ENCODE peak calls at places on chromosomes 11 and 22, in nine cellular contexts. One of them, this sample, is unnamed.

GRCh38 chr11:100719362-100719761 is 32.3 kb downstream of the ARHGAP42 start:
- DNase-seq in dorsolateral prefrontal cortex: peak
- DNase-seq in CD4-positive, alpha-beta memory T cell: no peak
- DNase-seq in HCT116: no peak
- DNase-seq in heart right ventricle: no peak
- DNase-seq in tibial nerve: no peak
- DNase-seq in lung: no peak
- DNase-seq in ascending aorta: no peak
- DNase-seq in GM23338: peak
- DNase-seq in this sample: peak

GRCh38 chr11:77147668-77148321 is 19.7 kb downstream of the MYO7A start:
- DNase-seq in tibial nerve: no peak
- DNase-seq in dorsolateral prefrontal cortex: no peak
- DNase-seq in HCT116: no peak
- DNase-seq in GM23338: peak
- DNase-seq in heart right ventricle: no peak
- DNase-seq in CD4-positive, alpha-beta memory T cell: peak
- DNase-seq in lung: no peak
- DNase-seq in ascending aorta: no peak
- DNase-seq in this sample: no peak

GRCh38 chr22:20578192-20578591 is 70.8 kb downstream of the MED15 start:
- DNase-seq in CD4-positive, alpha-beta memory T cell: no peak
- DNase-seq in GM23338: no peak
- DNase-seq in lung: no peak
- DNase-seq in heart right ventricle: no peak
- DNase-seq in tibial nerve: no peak
- DNase-seq in ascending aorta: no peak
- DNase-seq in HCT116: no peak
- DNase-seq in dorsolateral prefrontal cortex: peak
- DNase-seq in this sample: no peak

GRCh38 chr11:9947231-9947864 is 283.5 kb downstream of the SWAP70 start:
- DNase-seq in lung: no peak
- DNase-seq in GM23338: no peak
- DNase-seq in ascending aorta: no peak
- DNase-seq in dorsolateral prefrontal cortex: no peak
- DNase-seq in CD4-positive, alpha-beta memory T cell: no peak
- DNase-seq in HCT116: no peak
- DNase-seq in heart right ventricle: no peak
- DNase-seq in tibial nerve: no peak
- DNase-seq in this sample: no peak

GRCh38 chr22:26642465-26643367 is 14.7 kb upstream of the MIAT start:
- DNase-seq in GM23338: peak
- DNase-seq in HCT116: no peak
- DNase-seq in heart right ventricle: peak
- DNase-seq in tibial nerve: no peak
- DNase-seq in lung: no peak
- DNase-seq in dorsolateral prefrontal cortex: no peak
- DNase-seq in CD4-positive, alpha-beta memory T cell: peak
- DNase-seq in ascending aorta: no peak
- DNase-seq in this sample: no peak

GRCh38 chr11:66101055-66101454 is 31.0 kb downstream of the PACS1 start:
- DNase-seq in lung: no peak
- DNase-seq in GM23338: no peak
- DNase-seq in HCT116: no peak
- DNase-seq in ascending aorta: no peak
- DNase-seq in heart right ventricle: no peak
- DNase-seq in tibial nerve: no peak
- DNase-seq in CD4-positive, alpha-beta memory T cell: no peak
- DNase-seq in dorsolateral prefrontal cortex: no peak
- DNase-seq in this sample: no peak

GRCh38 chr11:44113572-44113971 is 18.1 kb downstream of the EXT2 start:
- DNase-seq in GM23338: no peak
- DNase-seq in ascending aorta: no peak
- DNase-seq in dorsolateral prefrontal cortex: no peak
- DNase-seq in lung: no peak
- DNase-seq in heart right ventricle: no peak
- DNase-seq in CD4-positive, alpha-beta memory T cell: no peak
- DNase-seq in HCT116: no peak
- DNase-seq in tibial nerve: no peak
- DNase-seq in this sample: no peak

GRCh38 chr11:134905513-134905912 is 493.5 kb upstream of the B3GAT1 start:
- DNase-seq in tibial nerve: no peak
- DNase-seq in GM23338: no peak
- DNase-seq in lung: no peak
- DNase-seq in CD4-positive, alpha-beta memory T cell: no peak
- DNase-seq in dorsolateral prefrontal cortex: no peak
- DNase-seq in ascending aorta: no peak
- DNase-seq in HCT116: no peak
- DNase-seq in heart right ventricle: peak
- DNase-seq in this sample: no peak

GRCh38 chr11:45333506-45333971 is 47.4 kb upstream of the SYT13 start:
- DNase-seq in tibial nerve: no peak
- DNase-seq in heart right ventricle: peak
- DNase-seq in lung: peak
- DNase-seq in HCT116: peak
- DNase-seq in GM23338: peak
- DNase-seq in ascending aorta: no peak
- DNase-seq in dorsolateral prefrontal cortex: no peak
- DNase-seq in CD4-positive, alpha-beta memory T cell: no peak
- DNase-seq in this sample: no peak

GRCh38 chr22:49768511-49768910 is 59.2 kb downstream of the BRD1 start:
- DNase-seq in heart right ventricle: no peak
- DNase-seq in GM23338: no peak
- DNase-seq in lung: no peak
- DNase-seq in ascending aorta: peak
- DNase-seq in HCT116: no peak
- DNase-seq in dorsolateral prefrontal cortex: no peak
- DNase-seq in CD4-positive, alpha-beta memory T cell: no peak
- DNase-seq in tibial nerve: no peak
- DNase-seq in this sample: no peak

GRCh38 chr22:38142606-38143005 is 32.1 kb upstream of the BAIAP2L2 start:
- DNase-seq in HCT116: no peak
- DNase-seq in CD4-positive, alpha-beta memory T cell: no peak
- DNase-seq in dorsolateral prefrontal cortex: no peak
- DNase-seq in heart right ventricle: no peak
- DNase-seq in ascending aorta: no peak
- DNase-seq in tibial nerve: no peak
- DNase-seq in lung: no peak
- DNase-seq in GM23338: no peak
- DNase-seq in this sample: no peak

GRCh38 chr11:27700351-27701261 is at the start of gene BDNF:
- DNase-seq in tibial nerve: no peak
- DNase-seq in ascending aorta: no peak
- DNase-seq in HCT116: no peak
- DNase-seq in CD4-positive, alpha-beta memory T cell: no peak
- DNase-seq in dorsolateral prefrontal cortex: peak
- DNase-seq in GM23338: peak
- DNase-seq in heart right ventricle: no peak
- DNase-seq in lung: no peak
- DNase-seq in this sample: no peak

GRCh38 chr22:20654343-20655208 is 119.3 kb upstream of the SERPIND1 start:
- DNase-seq in CD4-positive, alpha-beta memory T cell: no peak
- DNase-seq in lung: peak
- DNase-seq in dorsolateral prefrontal cortex: no peak
- DNase-seq in tibial nerve: no peak
- DNase-seq in HCT116: no peak
- DNase-seq in ascending aorta: no peak
- DNase-seq in GM23338: no peak
- DNase-seq in heart right ventricle: no peak
- DNase-seq in this sample: no peak

GRCh38 chr11:6431861-6432260 is 8.9 kb downstream of the HPX start:
- DNase-seq in HCT116: peak
- DNase-seq in lung: peak
- DNase-seq in ascending aorta: no peak
- DNase-seq in CD4-positive, alpha-beta memory T cell: no peak
- DNase-seq in dorsolateral prefrontal cortex: no peak
- DNase-seq in GM23338: no peak
- DNase-seq in tibial nerve: no peak
- DNase-seq in heart right ventricle: no peak
- DNase-seq in this sample: no peak

GRCh38 chr11:67375320-67376021 is 2.1 kb upstream of the CLCF1 start:
- DNase-seq in lung: no peak
- DNase-seq in CD4-positive, alpha-beta memory T cell: no peak
- DNase-seq in GM23338: peak
- DNase-seq in dorsolateral prefrontal cortex: no peak
- DNase-seq in tibial nerve: no peak
- DNase-seq in HCT116: no peak
- DNase-seq in ascending aorta: no peak
- DNase-seq in heart right ventricle: no peak
- DNase-seq in this sample: no peak

GRCh38 chr22:41917906-41918791 is 3.3 kb upstream of the SHISA8 start:
- DNase-seq in HCT116: no peak
- DNase-seq in ascending aorta: no peak
- DNase-seq in lung: no peak
- DNase-seq in GM23338: no peak
- DNase-seq in heart right ventricle: peak
- DNase-seq in dorsolateral prefrontal cortex: no peak
- DNase-seq in CD4-positive, alpha-beta memory T cell: no peak
- DNase-seq in tibial nerve: peak
- DNase-seq in this sample: no peak

DNA sequence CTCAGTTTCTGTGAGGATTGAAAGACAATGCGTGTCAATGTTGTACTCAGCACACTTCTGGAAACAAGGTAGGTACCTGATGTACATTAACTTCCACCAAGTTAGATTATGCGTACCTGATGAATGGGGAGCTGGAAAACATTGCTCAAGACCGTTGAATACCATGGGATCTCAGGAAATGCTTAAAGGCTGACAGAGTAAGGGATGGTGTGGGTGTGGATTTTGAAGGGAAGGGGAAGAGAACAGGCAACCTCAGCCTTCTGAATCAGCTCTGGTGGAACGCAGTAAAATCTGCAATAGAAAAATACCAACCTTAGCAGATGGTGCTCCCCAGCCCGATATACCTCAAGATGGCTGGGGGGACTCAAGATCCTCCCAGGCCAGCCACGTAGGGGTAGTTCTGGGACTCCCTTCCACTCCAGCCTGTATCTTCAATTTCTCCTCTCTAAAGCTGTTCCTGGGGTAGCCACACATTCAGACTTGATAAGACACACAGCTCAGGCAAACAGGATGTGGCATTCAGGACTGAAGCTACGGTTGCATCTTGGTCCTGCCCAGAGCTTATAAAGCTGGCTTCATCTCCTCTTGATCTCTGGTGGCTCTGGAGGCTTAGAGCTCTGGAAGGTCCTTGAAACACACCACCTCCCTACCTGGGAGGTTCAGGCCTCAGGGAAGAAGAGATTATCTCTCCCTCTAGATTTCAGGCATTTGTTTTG is 111.8 kb downstream of the CTNND1 start:
- DNase-seq in heart right ventricle: no peak
- DNase-seq in ascending aorta: no peak
- DNase-seq in CD4-positive, alpha-beta memory T cell: no peak
- DNase-seq in lung: no peak
- DNase-seq in HCT116: no peak
- DNase-seq in GM23338: no peak
- DNase-seq in tibial nerve: no peak
- DNase-seq in dorsolateral prefrontal cortex: no peak
- DNase-seq in this sample: no peak
- H3K27ac ChIP-seq in heart right ventricle: no peak
- H3K27ac ChIP-seq in ascending aorta: no peak
- H3K27ac ChIP-seq in CD4-positive, alpha-beta memory T cell: no peak
- H3K27ac ChIP-seq in lung: no peak
- H3K27ac ChIP-seq in HCT116: no peak
- H3K27ac ChIP-seq in GM23338: no peak
- H3K27ac ChIP-seq in tibial nerve: no peak
- H3K27ac ChIP-seq in dorsolateral prefrontal cortex: no peak
- H3K27ac ChIP-seq in this sample: no peak

GRCh38 chr22:23384899-23385298 is 195.2 kb downstream of the IGLL1 start:
- DNase-seq in lung: no peak
- DNase-seq in GM23338: no peak
- DNase-seq in tibial nerve: no peak
- DNase-seq in dorsolateral prefrontal cortex: no peak
- DNase-seq in HCT116: no peak
- DNase-seq in CD4-positive, alpha-beta memory T cell: no peak
- DNase-seq in heart right ventricle: no peak
- DNase-seq in ascending aorta: no peak
- DNase-seq in this sample: no peak
- H3K27ac ChIP-seq in lung: no peak
- H3K27ac ChIP-seq in GM23338: no peak
- H3K27ac ChIP-seq in tibial nerve: no peak
- H3K27ac ChIP-seq in dorsolateral prefrontal cortex: no peak
- H3K27ac ChIP-seq in HCT116: no peak
- H3K27ac ChIP-seq in CD4-positive, alpha-beta memory T cell: no peak
- H3K27ac ChIP-seq in heart right ventricle: no peak
- H3K27ac ChIP-seq in ascending aorta: no peak
- H3K27ac ChIP-seq in this sample: no peak

DNA sequence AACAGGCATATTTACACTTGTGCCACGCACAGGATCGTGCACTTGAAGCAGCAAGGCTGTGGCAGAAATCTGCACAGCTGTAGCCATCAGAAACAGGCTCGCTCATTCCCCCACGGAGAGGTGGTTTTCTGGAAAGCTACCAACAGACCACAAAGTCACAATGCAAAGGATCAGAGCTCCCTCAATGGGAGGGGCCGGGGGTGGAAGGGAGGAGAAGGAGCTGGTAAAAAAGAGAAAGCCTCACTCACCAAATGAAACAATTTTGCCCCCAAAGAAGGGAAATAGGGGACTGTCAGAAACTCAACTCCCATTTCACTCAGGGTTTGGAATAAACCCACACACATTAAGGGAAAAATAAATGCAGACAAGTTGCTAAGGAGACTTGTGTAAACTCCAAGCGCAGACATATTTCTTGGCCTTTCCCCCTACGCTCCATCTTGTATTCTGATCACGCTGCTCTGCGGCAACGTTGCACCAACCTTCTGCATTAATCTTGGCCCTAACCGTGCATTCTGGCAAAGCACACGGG is 43.2 kb upstream of the BLID start:
- DNase-seq in ascending aorta: no peak
- DNase-seq in HCT116: no peak
- DNase-seq in dorsolateral prefrontal cortex: no peak
- DNase-seq in GM23338: peak
- DNase-seq in lung: no peak
- DNase-seq in heart right ventricle: no peak
- DNase-seq in tibial nerve: no peak
- DNase-seq in CD4-positive, alpha-beta memory T cell: no peak
- DNase-seq in this sample: no peak
- H3K27ac ChIP-seq in ascending aorta: peak
- H3K27ac ChIP-seq in HCT116: peak
- H3K27ac ChIP-seq in dorsolateral prefrontal cortex: peak
- H3K27ac ChIP-seq in GM23338: no peak
- H3K27ac ChIP-seq in lung: peak
- H3K27ac ChIP-seq in heart right ventricle: peak
- H3K27ac ChIP-seq in tibial nerve: peak
- H3K27ac ChIP-seq in CD4-positive, alpha-beta memory T cell: no peak
- H3K27ac ChIP-seq in this sample: peak

GRCh38 chr11:87185228-87185627 is 147.5 kb downstream of the TMEM135 start:
- DNase-seq in ascending aorta: no peak
- DNase-seq in HCT116: no peak
- DNase-seq in dorsolateral prefrontal cortex: no peak
- DNase-seq in GM23338: no peak
- DNase-seq in CD4-positive, alpha-beta memory T cell: no peak
- DNase-seq in heart right ventricle: no peak
- DNase-seq in lung: no peak
- DNase-seq in tibial nerve: no peak
- DNase-seq in this sample: no peak

DNA sequence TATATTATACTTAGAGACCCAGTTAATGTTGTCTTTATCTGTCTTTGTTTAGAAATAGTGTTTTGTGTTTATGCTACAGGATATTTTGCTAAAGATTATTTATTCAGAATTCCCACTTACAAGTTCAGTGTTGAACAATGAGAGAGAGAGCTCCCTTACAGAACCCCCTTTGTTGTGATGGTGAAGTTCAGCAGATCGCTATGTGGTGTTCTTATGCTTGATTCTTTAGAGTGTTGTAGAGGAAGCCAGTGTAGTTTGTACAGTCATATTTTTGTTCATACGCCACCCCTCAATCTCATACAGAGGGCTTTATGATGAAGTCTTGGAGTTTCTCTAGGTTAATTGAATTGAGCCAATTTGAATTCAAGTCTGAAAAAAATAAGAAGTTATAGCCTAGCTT is 150.2 kb downstream of the TMEM135 start:
- DNase-seq in dorsolateral prefrontal cortex: no peak
- DNase-seq in lung: no peak
- DNase-seq in HCT116: no peak
- DNase-seq in ascending aorta: no peak
- DNase-seq in heart right ventricle: no peak
- DNase-seq in tibial nerve: no peak
- DNase-seq in CD4-positive, alpha-beta memory T cell: no peak
- DNase-seq in GM23338: no peak
- DNase-seq in this sample: no peak
- H3K27ac ChIP-seq in dorsolateral prefrontal cortex: no peak
- H3K27ac ChIP-seq in lung: no peak
- H3K27ac ChIP-seq in HCT116: no peak
- H3K27ac ChIP-seq in ascending aorta: no peak
- H3K27ac ChIP-seq in heart right ventricle: no peak
- H3K27ac ChIP-seq in tibial nerve: peak
- H3K27ac ChIP-seq in CD4-positive, alpha-beta memory T cell: no peak
- H3K27ac ChIP-seq in GM23338: no peak
- H3K27ac ChIP-seq in this sample: no peak